ENCODE peak calls at places on chromosomes 12 and 14, in five cellular contexts. E, F, N, R and D are unnamed samples.
A peak's percentile ranks its signal among the peaks of the same experiment; 100 is the strongest.

GRCh38 chr12:93237235-93237915 is 140.3 kb upstream of the NUDT4 start:
- DNase-seq in E (no peak), F (peak; percentile 26), N (peak; percentile 74), R (no peak), D (no peak)

GRCh38 chr12:107025691-107026090 is 38.7 kb upstream of the MTERF2 start:
- DNase-seq in E (peak; percentile 9), F (no peak), N (no peak), R (no peak), D (no peak)

GRCh38 chr12:27534060-27534764 is 10.2 kb downstream of the PPFIBP1 start:
- DNase-seq in E (no peak), F (no peak), N (no peak), R (no peak), D (no peak)

GRCh38 chr12:22543246-22544037 is 900 bp downstream of the C2CD5 start:
- DNase-seq in E (peak; percentile 55), F (peak; percentile 39), N (peak; percentile 76), R (peak; percentile 74), D (peak; percentile 93)

GRCh38 chr14:102941419-102942011 is 19.1 kb downstream of the AMN start:
- DNase-seq in E (no peak), F (no peak), N (no peak), R (no peak), D (no peak)

GRCh38 chr12:131927110-131928079 is 1.7 kb upstream of the PUS1 start:
- DNase-seq in E (no peak), F (no peak), N (peak; percentile 50), R (peak; percentile 72), D (no peak)

GRCh38 chr12:3432176-3432742 is 58.7 kb upstream of the PRMT8 start:
- DNase-seq in E (no peak), F (no peak), N (no peak), R (no peak), D (no peak)

GRCh38 chr14:106372870-106373657 is 846.7 kb downstream of the TMEM121 start:
- DNase-seq in E (peak; percentile 8), F (no peak), N (peak; percentile 50), R (no peak), D (peak; percentile 94)

GRCh38 chr12:93537769-93538168 is 34.7 kb upstream of the SOCS2 start:
- DNase-seq in E (no peak), F (no peak), N (no peak), R (no peak), D (no peak)

GRCh38 chr12:120774169-120774916 is 48.7 kb downstream of the ACADS start:
- DNase-seq in E (no peak), F (no peak), N (no peak), R (no peak), D (no peak)

GRCh38 chr14:62162998-62163589 is 400.9 kb downstream of the SNAPC1 start:
- DNase-seq in E (peak; percentile 71), F (no peak), N (no peak), R (no peak), D (no peak)

GRCh38 chr12:60148831-60149230 is 553.0 kb downstream of the SLC16A7 start:
- DNase-seq in E (peak; percentile 93), F (no peak), N (peak; percentile 1), R (no peak), D (no peak)

GRCh38 chr12:116060765-116061164 is 216.7 kb downstream of the MED13L start:
- DNase-seq in E (peak; percentile 65), F (no peak), N (no peak), R (no peak), D (no peak)

GRCh38 chr12:27999521-27999920 is 27.0 kb upstream of the PTHLH start:
- DNase-seq in E (peak; percentile 81), F (no peak), N (no peak), R (no peak), D (no peak)

GRCh38 chr12:76030378-76031080 is 1.0 kb downstream of the PHLDA1 start:
- DNase-seq in E (peak; percentile 72), F (peak; percentile 37), N (peak; percentile 63), R (peak; percentile 77), D (peak; percentile 88)

GRCh38 chr12:126663304-126664094 is 1598.3 kb downstream of the AACS start:
- DNase-seq in E (peak; percentile 14), F (no peak), N (no peak), R (no peak), D (no peak)

GRCh38 chr14:30551460-30551859 is 7.5 kb upstream of the G2E3 start:
- DNase-seq in E (no peak), F (no peak), N (no peak), R (no peak), D (no peak)

GRCh38 chr12:23084236-23084995 is 459.4 kb downstream of the ETNK1 start:
- DNase-seq in E (peak; percentile 85), F (no peak), N (no peak), R (no peak), D (no peak)

GRCh38 chr14:101405171-101405883 is 156.0 kb upstream of the DIO3 start:
- DNase-seq in E (peak; percentile 33), F (peak; percentile 66), N (no peak), R (no peak), D (no peak)

GRCh38 chr14:101880016-101880297 is 84.4 kb upstream of the DYNC1H1 start:
- DNase-seq in E (no peak), F (no peak), N (no peak), R (no peak), D (no peak)

GRCh38 chr12:108337235-108338223 is 1.6 kb downstream of the CMKLR1 start:
- DNase-seq in E (peak; percentile 63), F (no peak), N (no peak), R (no peak), D (peak; percentile 23)

GRCh38 chr12:54360717-54361456 is 3.4 kb downstream of the GPR84 start:
- DNase-seq in E (peak; percentile 79), F (peak; percentile 89), N (peak; percentile 85), R (peak; percentile 88), D (peak; percentile 86)

GRCh38 chr12:103505371-103506236 is 9.8 kb upstream of the C12orf42 start:
- DNase-seq in E (no peak), F (no peak), N (no peak), R (no peak), D (no peak)

GRCh38 chr14:96660667-96661066 is 136.5 kb upstream of the VRK1 start:
- DNase-seq in E (no peak), F (no peak), N (no peak), R (no peak), D (no peak)

GRCh38 chr14:22555573-22556011 is 33.4 kb downstream of the DAD1 start:
- DNase-seq in E (peak; percentile 19), F (no peak), N (no peak), R (no peak), D (no peak)

GRCh38 chr14:90428676-90429075 is 31.8 kb downstream of the CALM1 start:
- DNase-seq in E (no peak), F (no peak), N (no peak), R (peak; percentile 20), D (no peak)

GRCh38 chr12:42291680-42292079 is 34.2 kb downstream of the ZCRB1 start:
- DNase-seq in E (no peak), F (no peak), N (no peak), R (no peak), D (no peak)

GRCh38 chr12:96361074-96361473 is 39.2 kb downstream of the CDK17 start:
- DNase-seq in E (no peak), F (no peak), N (no peak), R (no peak), D (no peak)

GRCh38 chr12:89334770-89335169 is 17.5 kb downstream of the DUSP6 start:
- DNase-seq in E (no peak), F (no peak), N (no peak), R (no peak), D (no peak)

GRCh38 chr12:109169676-109170075 is 53.3 kb downstream of the ACACB start:
- DNase-seq in E (no peak), F (no peak), N (no peak), R (peak; percentile 62), D (no peak)

GRCh38 chr14:101037021-101037817 is 133.7 kb upstream of the RTL1 start:
- DNase-seq in E (no peak), F (peak; percentile 9), N (no peak), R (peak; percentile 44), D (peak; percentile 62)

GRCh38 chr14:72444701-72445100 is 449.2 kb downstream of the DPF3 start:
- DNase-seq in E (no peak), F (no peak), N (no peak), R (no peak), D (no peak)

GRCh38 chr14:89040080-89040437 is 215.6 kb downstream of the TTC8 start:
- DNase-seq in E (no peak), F (no peak), N (no peak), R (no peak), D (no peak)

GRCh38 chr14:59890676-59891075 is 20.1 kb upstream of the RTN1 start:
- DNase-seq in E (no peak), F (no peak), N (no peak), R (no peak), D (no peak)

DNA sequence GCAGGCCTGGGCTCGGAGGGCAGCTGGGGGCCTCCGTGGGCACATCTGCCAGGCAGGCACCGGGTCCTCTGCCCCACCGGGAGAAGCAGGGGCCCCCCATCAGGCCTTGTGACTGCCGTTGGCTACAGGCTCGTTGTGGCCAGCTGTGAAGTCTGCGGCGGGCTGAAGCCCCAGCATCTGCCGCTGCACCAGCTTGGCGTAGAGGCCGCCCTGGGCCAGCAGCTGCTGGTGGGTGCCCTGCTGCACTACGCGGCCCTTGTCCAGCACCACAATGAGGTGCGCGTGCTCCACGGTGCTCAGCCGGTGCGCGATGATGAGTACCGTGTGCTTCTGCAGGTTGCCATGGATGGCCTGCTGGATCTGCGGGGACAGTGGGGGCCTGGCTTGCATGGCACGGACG is 33.9 kb upstream of the VPS37B start:
- DNase-seq in E (no peak), F (no peak), N (no peak), R (no peak), D (no peak)
- H3K4me1 ChIP-seq in E (no peaks in the 10 kb centered on the region), F (no peaks in the 10 kb centered on the region), N (no peaks in the 10 kb centered on the region), R (no peaks in the 10 kb centered on the region), D (peaks cover 8% of the 10 kb centered on the region)

GRCh38 chr14:99915305-99916090 is 122.3 kb downstream of the EML1 start:
- DNase-seq in E (no peak), F (no peak), N (no peak), R (no peak), D (no peak)
- H3K4me1 ChIP-seq in E (peaks cover 5% of the 10 kb centered on the region), F (no peaks in the 10 kb centered on the region), N (no peaks in the 10 kb centered on the region), R (no peaks in the 10 kb centered on the region), D (no peaks in the 10 kb centered on the region)

GRCh38 chr12:124523071-124523470 is 44.3 kb downstream of the NCOR2 start:
- DNase-seq in E (peak; percentile 85), F (no peak), N (peak; percentile 70), R (no peak), D (no peak)
- H3K4me1 ChIP-seq in E (peaks cover 53% of the 10 kb centered on the region), F (peaks cover 18% of the 10 kb centered on the region), N (peaks cover 70% of the 10 kb centered on the region), R (peaks cover 51% of the 10 kb centered on the region), D (peaks cover 29% of the 10 kb centered on the region)

DNA sequence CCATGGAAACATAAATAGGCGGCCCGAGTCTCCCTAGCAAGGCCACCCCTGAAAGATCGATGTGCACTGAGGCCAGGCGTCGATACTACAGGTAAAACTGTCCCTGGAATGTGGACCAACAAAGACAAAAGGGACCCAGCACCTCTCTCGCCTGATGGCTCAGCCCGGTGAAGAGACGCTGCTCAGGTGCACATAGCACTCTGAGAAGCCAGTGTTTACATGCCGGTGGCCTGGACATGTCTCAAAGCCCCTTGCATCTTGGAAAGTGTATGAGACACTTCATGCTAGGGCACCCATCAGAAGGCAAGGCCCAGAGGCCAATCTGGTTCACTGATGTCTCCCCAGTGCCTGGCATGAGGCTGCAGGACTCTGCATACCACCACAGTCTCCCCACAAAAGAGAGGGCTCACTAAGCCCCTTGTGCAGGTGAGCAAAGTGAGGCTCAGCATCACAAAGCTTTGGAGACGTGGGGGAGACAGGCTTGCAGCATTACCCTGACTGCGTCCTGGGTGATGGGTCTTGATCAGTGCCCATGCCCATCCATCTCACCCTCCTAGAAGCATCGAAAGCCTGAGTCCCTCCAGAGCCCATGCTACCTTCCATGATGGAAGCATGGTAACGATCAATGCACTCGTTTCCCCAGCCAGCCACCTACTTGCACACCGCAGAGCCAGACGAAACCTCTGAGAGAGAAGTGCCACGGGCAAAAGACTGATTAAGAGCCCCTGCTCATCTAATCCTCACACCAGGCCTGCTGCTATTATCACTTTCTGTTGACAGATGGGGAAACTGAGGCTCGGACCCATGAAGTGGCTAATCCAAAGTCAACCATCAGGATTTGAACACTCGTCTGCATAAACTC is 16.1 kb downstream of the BCL11B start:
- DNase-seq in E (no peak), F (no peak), N (no peak), R (no peak), D (no peak)
- H3K4me1 ChIP-seq in E (no peaks in the 10 kb centered on the region), F (peaks cover 3% of the 10 kb centered on the region), N (no peaks in the 10 kb centered on the region), R (no peaks in the 10 kb centered on the region), D (peaks cover 8% of the 10 kb centered on the region)